ENCODE peak calls at places on chromosomes 5 and 9, in six cellular contexts. O, F, G, S, H and C are unnamed samples.

GRCh38 chr9:105673850-105674387 is 11.7 kb downstream of the TAL2 start:
- DNase-seq in O (no peak), F (no peak), G (no peak), S (no peak), H (no peak), C (no peak)

GRCh38 chr9:88898033-88898432 is 93.2 kb upstream of the S1PR3 start:
- DNase-seq in O (no peak), F (no peak), G (no peak), S (no peak), H (no peak), C (no peak)

GRCh38 chr9:2729003-2729402 is 11.7 kb downstream of the KCNV2 start:
- DNase-seq in O (no peak), F (peak; percentile 61), G (no peak), S (no peak), H (no peak), C (no peak)

GRCh38 chr9:21750021-21750735 is 52.3 kb upstream of the MTAP start:
- DNase-seq in O (no peak), F (peak; percentile 81), G (no peak), S (no peak), H (no peak), C (no peak)

GRCh38 chr5:59123595-59124561 is 541.0 kb downstream of the RAB3C start:
- DNase-seq in O (no peak), F (no peak), G (no peak), S (no peak), H (no peak), C (no peak)

GRCh38 chr5:151007430-151008123 is 12.8 kb upstream of the GPX3 start:
- DNase-seq in O (no peak), F (no peak), G (no peak), S (no peak), H (no peak), C (no peak)

GRCh38 chr5:177295929-177296328 is 7.6 kb downstream of the RAB24 start:
- DNase-seq in O (no peak), F (no peak), G (no peak), S (no peak), H (no peak), C (no peak)

GRCh38 chr5:169701910-169702451 is 64.9 kb downstream of the DOCK2 start:
- DNase-seq in O (peak; percentile 63), F (peak; percentile 73), G (no peak), S (no peak), H (no peak), C (no peak)

GRCh38 chr9:2872307-2872940 is 28.5 kb upstream of the PUM3 start:
- DNase-seq in O (peak; percentile 13), F (peak; percentile 47), G (no peak), S (peak; percentile 32), H (no peak), C (peak; percentile 20)

GRCh38 chr5:40720071-40720470 is 35.7 kb downstream of the TTC33 start:
- DNase-seq in O (no peak), F (no peak), G (no peak), S (no peak), H (no peak), C (no peak)

GRCh38 chr9:70924905-70925547 is 196.4 kb downstream of the TRPM3 start:
- DNase-seq in O (peak; percentile 13), F (peak; percentile 94), G (no peak), S (peak; percentile 34), H (no peak), C (peak; percentile 29)

GRCh38 chr5:41641621-41642020 is 131.2 kb upstream of the PLCXD3 start:
- DNase-seq in O (no peak), F (peak; percentile 63), G (no peak), S (no peak), H (no peak), C (no peak)

GRCh38 chr5:159096555-159097460 is 2.9 kb downstream of the EBF1 start:
- DNase-seq in O (no peak), F (no peak), G (no peak), S (no peak), H (peak; percentile 17), C (no peak)

GRCh38 chr9:135478858-135479468 is 619 bp upstream of the PPP1R26 start:
- DNase-seq in O (no peak), F (peak; percentile 28), G (no peak), S (no peak), H (no peak), C (no peak)

GRCh38 chr5:82347213-82347947 is 69.2 kb upstream of the RPS23 start:
- DNase-seq in O (no peak), F (peak; percentile 60), G (no peak), S (no peak), H (peak; percentile 23), C (no peak)

GRCh38 chr9:17776735-17777134 is 197.9 kb downstream of the SH3GL2 start:
- DNase-seq in O (peak; percentile 6), F (no peak), G (no peak), S (no peak), H (peak; percentile 32), C (no peak)